ENCODE peak calls at places on chromosome 17, in seven cellular contexts. H is naive B cell, I is NCI-H226, Q is globus pallidus, L is choroid plexus epithelial cell, G is HEK293T, B is glomerular endothelial cell. J is an unnamed sample.
A peak's percentile ranks its signal among the peaks of the same experiment; 100 is the strongest.

GRCh38 chr17:30309591-30309990 is 17.8 kb upstream of the BLMH start:
- DNase-seq in G (no peak), B (no peak), Q (no peak), L (no peak), H (no peak), I (no peak), J (no peak)

GRCh38 chr17:38867179-38867994 is 2.5 kb upstream of the LASP1 start:
- DNase-seq in Q (peak; percentile 66), B (no peak), H (peak; percentile 74), G (no peak), I (peak; percentile 42), L (peak; percentile 76), J (no peak)

GRCh38 chr17:21013983-21014382 is 28.8 kb downstream of the USP22 start:
- DNase-seq in H (no peak), L (no peak), B (no peak), G (no peak), I (no peak), Q (no peak), J (no peak)

GRCh38 chr17:27524594-27524993 is 68.3 kb downstream of the KSR1 start:
- DNase-seq in I (no peak), G (no peak), L (no peak), Q (no peak), B (no peak), H (no peak), J (no peak)

GRCh38 chr17:45230787-45231480 is 9.2 kb downstream of the FMNL1 start:
- DNase-seq in I (no peak), H (no peak), B (no peak), Q (no peak), G (no peak), L (peak; percentile 44), J (no peak)

GRCh38 chr17:50638851-50639767 is 4.4 kb downstream of the ABCC3 start:
- DNase-seq in H (no peak), Q (peak; percentile 66), I (peak; percentile 99), L (peak; percentile 93), B (peak; percentile 75), G (no peak), J (peak; percentile 86)

GRCh38 chr17:81294512-81295030 is 536 bp downstream of the SLC38A10 start:
- DNase-seq in G (peak; percentile 42), Q (no peak), H (no peak), L (no peak), I (no peak), B (no peak), J (no peak)

GRCh38 chr17:64765191-64765889 is 103.2 kb upstream of the SMURF2 start:
- DNase-seq in H (no peak), G (no peak), I (no peak), Q (no peak), B (no peak), L (no peak), J (no peak)

GRCh38 chr17:17590883-17591407 is 563 bp downstream of the PEMT start:
- DNase-seq in Q (no peak), G (no peak), L (no peak), H (no peak), B (no peak), I (no peak), J (no peak)

GRCh38 chr17:19359856-19360255 is 2.7 kb downstream of the B9D1 start:
- DNase-seq in H (no peak), I (no peak), L (no peak), Q (no peak), B (no peak), G (no peak), J (no peak)

GRCh38 chr17:67139784-67140665 is 95.7 kb downstream of the CACNG1 start:
- DNase-seq in I (peak; percentile 82), H (no peak), B (no peak), G (no peak), Q (peak; percentile 25), L (peak; percentile 74), J (no peak)

GRCh38 chr17:71302721-71303549 is 817.9 kb upstream of the SOX9 start:
- DNase-seq in G (no peak), Q (no peak), L (peak; percentile 4), H (no peak), B (no peak), I (no peak), J (no peak)

GRCh38 chr17:61338000-61338864 is 61.4 kb upstream of the TBX2 start:
- DNase-seq in I (no peak), L (peak; percentile 44), Q (no peak), B (no peak), G (no peak), H (no peak), J (no peak)

GRCh38 chr17:67434061-67434525 is 57.0 kb downstream of the PITPNC1 start:
- DNase-seq in L (no peak), B (no peak), G (no peak), I (peak; percentile 35), H (no peak), Q (no peak), J (no peak)

GRCh38 chr17:7351665-7352558 is at the start of gene KCTD11:
- DNase-seq in H (peak; percentile 71), B (no peak), Q (peak; percentile 86), L (peak; percentile 90), G (peak; percentile 80), I (peak; percentile 92), J (no peak)

GRCh38 chr17:80063815-80064585 is 27.6 kb downstream of the CCDC40 start:
- DNase-seq in G (no peak), H (no peak), Q (peak; percentile 16), B (no peak), I (no peak), L (peak; percentile 76), J (no peak)

GRCh38 chr17:28216032-28216431 is 103.0 kb upstream of the TMEM97 start:
- DNase-seq in B (no peak), I (no peak), L (no peak), Q (no peak), H (no peak), G (no peak), J (no peak)

GRCh38 chr17:79545251-79546005 is 65.4 kb downstream of the RBFOX3 start:
- DNase-seq in L (no peak), B (no peak), G (no peak), Q (no peak), I (no peak), H (no peak), J (no peak)

GRCh38 chr17:33520404-33521032 is 227.4 kb upstream of the ASIC2 start:
- DNase-seq in L (peak; percentile 31), H (no peak), B (no peak), Q (peak; percentile 16), G (peak; percentile 55), I (no peak), J (no peak)

GRCh38 chr17:44543213-44543904 is 13.9 kb upstream of the FZD2 start:
- DNase-seq in L (peak; percentile 95), G (no peak), Q (no peak), H (no peak), I (peak; percentile 95), B (no peak), J (no peak)

GRCh38 chr17:39777534-39778365 is 40.0 kb downstream of the GRB7 start:
- DNase-seq in L (no peak), I (no peak), B (no peak), Q (no peak), G (no peak), H (peak; percentile 17), J (no peak)

GRCh38 chr17:39144414-39144813 is 7.0 kb downstream of the PLXDC1 start:
- DNase-seq in I (peak; percentile 72), B (no peak), H (no peak), G (no peak), Q (no peak), L (peak; percentile 60), J (no peak)

J was measured in pulmonary artery endothelial cell.